ENCODE peak calls at places on chromosomes 12 and 14, in nine cellular contexts. T is CD8-positive, alpha-beta T cell; P is lower lobe of right lung; K is heart right ventricle; J is WTC11; A is choroid plexus epithelial cell; C is suprapubic skin; E is coronary artery; O is GM13977. F is an unnamed sample.

GRCh38 chr12:272942-273906 is 10.6 kb upstream of the SLC6A13 start:
- DNase-seq in T (no peak), P (no peak), K (no peak), J (no peak), A (peak; percentile 69), C (no peak), E (no peak), O (no peak), F (no peak)

GRCh38 chr12:68222336-68222735 is 3.3 kb downstream of the IL26 start:
- DNase-seq in T (no peak), P (no peak), K (no peak), J (no peak), A (peak; percentile 49), C (no peak), E (no peak), O (no peak), F (no peak)

GRCh38 chr12:115337693-115338543 is 653.9 kb upstream of the TBX3 start:
- DNase-seq in T (no peak), P (no peak), K (peak; percentile 18), J (no peak), A (peak; percentile 91), C (no peak), E (peak; percentile 78), O (no peak), F (peak; percentile 49)

GRCh38 chr12:4388662-4389061 is 9.2 kb upstream of the FGF23 start:
- DNase-seq in T (no peak), P (no peak), K (no peak), J (no peak), A (no peak), C (no peak), E (no peak), O (no peak), F (no peak)

GRCh38 chr12:47964102-47964723 is 817 bp downstream of the TMEM106C start:
- DNase-seq in T (no peak), P (no peak), K (no peak), J (no peak), A (peak; percentile 22), C (no peak), E (no peak), O (no peak), F (no peak)

GRCh38 chr14:105162374-105162979 is 6.1 kb downstream of the JAG2 start:
- DNase-seq in T (no peak), P (no peak), K (no peak), J (no peak), A (no peak), C (no peak), E (no peak), O (peak; percentile 76), F (no peak)

GRCh38 chr14:89000007-89000942 is 175.8 kb downstream of the TTC8 start:
- DNase-seq in T (no peak), P (peak; percentile 67), K (peak; percentile 14), J (peak; percentile 19), A (peak; percentile 98), C (no peak), E (no peak), O (no peak), F (peak; percentile 99)

GRCh38 chr14:84969501-84969900 is 560.4 kb upstream of the FLRT2 start:
- DNase-seq in T (no peak), P (no peak), K (no peak), J (no peak), A (no peak), C (no peak), E (no peak), O (no peak), F (no peak)

GRCh38 chr12:116164976-116165425 is 112.5 kb downstream of the MED13L start:
- DNase-seq in T (no peak), P (no peak), K (no peak), J (no peak), A (peak; percentile 72), C (no peak), E (no peak), O (no peak), F (no peak)

GRCh38 chr12:132795847-132796246 is 32.8 kb downstream of the GOLGA3 start:
- DNase-seq in T (no peak), P (no peak), K (no peak), J (no peak), A (no peak), C (no peak), E (no peak), O (no peak), F (no peak)

GRCh38 chr14:106606936-106607335 is 1080.6 kb downstream of the TMEM121 start:
- DNase-seq in T (no peak), P (no peak), K (no peak), J (no peak), A (no peak), C (no peak), E (no peak), O (no peak), F (no peak)

GRCh38 chr14:22821193-22822016 is 6.2 kb upstream of the SLC7A7 start:
- DNase-seq in T (no peak), P (no peak), K (no peak), J (no peak), A (peak; percentile 63), C (no peak), E (no peak), O (no peak), F (no peak)

GRCh38 chr12:116123511-116124258 is 153.8 kb downstream of the MED13L start:
- DNase-seq in T (no peak), P (peak; percentile 48), K (no peak), J (no peak), A (peak; percentile 62), C (no peak), E (no peak), O (peak; percentile 60), F (no peak)

GRCh38 chr12:132342828-132343227 is 13.4 kb upstream of the GALNT9 start:
- DNase-seq in T (no peak), P (no peak), K (no peak), J (no peak), A (no peak), C (no peak), E (no peak), O (no peak), F (no peak)

GRCh38 chr12:6426882-6427671 is 17.7 kb upstream of the CD27 start:
- DNase-seq in T (peak; percentile 83), P (no peak), K (no peak), J (no peak), A (no peak), C (no peak), E (no peak), O (peak; percentile 74), F (no peak)

GRCh38 chr12:121958521-121959240 is 40.3 kb downstream of the CFAP251 start:
- DNase-seq in T (no peak), P (no peak), K (no peak), J (no peak), A (peak; percentile 31), C (no peak), E (no peak), O (no peak), F (no peak)

GRCh38 chr14:52351561-52352491 is 37.7 kb downstream of the PTGER2 start:
- DNase-seq in T (no peak), P (no peak), K (no peak), J (no peak), A (peak; percentile 69), C (no peak), E (no peak), O (no peak), F (no peak)

GRCh38 chr12:82688035-82688501 is 1.4 kb downstream of the TMTC2 start:
- DNase-seq in T (no peak), P (no peak), K (no peak), J (no peak), A (peak; percentile 36), C (no peak), E (no peak), O (no peak), F (no peak)

GRCh38 chr14:24892730-24893059 is 157.3 kb downstream of the STXBP6 start:
- DNase-seq in T (no peak), P (no peak), K (no peak), J (no peak), A (no peak), C (no peak), E (no peak), O (no peak), F (no peak)
- TF ChIP-seq CTCF in T (no peak), P (no peak), K (no peak), J (no peak), A (no peak), C (no peak), E (no peak), O (no peak), F (no peak)

DNA sequence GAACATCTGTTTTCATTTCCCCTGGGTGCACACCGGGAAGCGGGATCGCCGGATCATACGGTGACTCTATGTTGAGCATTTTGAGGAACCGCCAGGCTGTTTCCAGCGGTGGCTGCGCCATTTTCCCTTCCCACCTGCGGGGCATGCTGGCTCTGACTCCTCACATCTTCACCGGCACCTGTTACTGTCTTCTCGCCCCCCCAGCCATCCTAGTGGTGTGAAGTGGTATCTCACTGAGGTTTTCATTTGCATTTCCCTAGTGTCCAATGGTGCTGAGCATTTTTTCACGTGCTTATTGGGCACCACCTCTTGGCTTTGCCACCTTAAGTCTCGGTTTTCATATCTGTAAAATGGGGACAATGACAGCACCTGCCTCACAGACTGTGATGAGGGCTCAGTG is 44.1 kb upstream of the EML1 start:
- DNase-seq in T (no peak), P (peak; percentile 20), K (no peak), J (no peak), A (no peak), C (no peak), E (no peak), O (no peak), F (no peak)
- TF ChIP-seq CTCF in T (no peak), P (no peak), K (peak; percentile 8), J (no peak), A (peak; percentile 32), C (no peak), E (no peak), O (no peak), F (no peak)

GRCh38 chr12:26185532-26186320 is 9.6 kb upstream of the SSPN start:
- DNase-seq in T (no peak), P (no peak), K (no peak), J (no peak), A (no peak), C (no peak), E (no peak), O (no peak), F (no peak)

GRCh38 chr12:26188132-26188531 is 7.2 kb upstream of the SSPN start:
- DNase-seq in T (no peak), P (no peak), K (no peak), J (no peak), A (peak; percentile 63), C (no peak), E (no peak), O (no peak), F (no peak)

GRCh38 chr12:26188641-26189040 is 6.7 kb upstream of the SSPN start:
- DNase-seq in T (no peak), P (no peak), K (no peak), J (no peak), A (peak; percentile 47), C (no peak), E (no peak), O (no peak), F (no peak)

GRCh38 chr12:26187014-26187413 is 8.4 kb upstream of the SSPN start:
- DNase-seq in T (no peak), P (no peak), K (no peak), J (no peak), A (no peak), C (no peak), E (no peak), O (no peak), F (no peak)

GRCh38 chr12:26187429-26187828 is 7.9 kb upstream of the SSPN start:
- DNase-seq in T (no peak), P (no peak), K (no peak), J (no peak), A (no peak), C (no peak), E (no peak), O (no peak), F (no peak)
- TF ChIP-seq CTCF in T (no peak), P (no peak), K (peak; percentile 12), J (no peak), A (peak; percentile 9), C (no peak), E (no peak), O (peak; percentile 13), F (no peak)

GRCh38 chr12:123064885-123065619 is 84.6 kb downstream of the ARL6IP4 start:
- DNase-seq in T (no peak), P (no peak), K (no peak), J (no peak), A (no peak), C (no peak), E (no peak), O (no peak), F (no peak)
- TF ChIP-seq CTCF in T (no peak), P (no peak), K (no peak), J (no peak), A (no peak), C (no peak), E (no peak), O (peak; percentile 9), F (no peak)

F was measured in AG09319.